ENCODE peak calls at places on chromosomes 6 and 20, in four cellular contexts. One of them, this sample, is unnamed.

GRCh38 chr6:116165596-116165995 is 39.7 kb upstream of the COL10A1 start:
- DNase-seq in H1: no peak
- DNase-seq in SK-N-SH: no peak
- DNase-seq in GM12878: peak
- DNase-seq in this sample: no peak

GRCh38 chr20:4138056-4138455 is 122.7 kb upstream of the RNF24 start:
- DNase-seq in H1: no peak
- DNase-seq in SK-N-SH: no peak
- DNase-seq in GM12878: no peak
- DNase-seq in this sample: no peak

GRCh38 chr6:139698526-139699182 is 324.2 kb upstream of the CITED2 start:
- DNase-seq in H1: no peak
- DNase-seq in SK-N-SH: no peak
- DNase-seq in GM12878: no peak
- DNase-seq in this sample: no peak

GRCh38 chr20:49323622-49324238 is 45.9 kb upstream of the ZNFX1 start:
- DNase-seq in H1: no peak
- DNase-seq in SK-N-SH: peak
- DNase-seq in GM12878: no peak
- DNase-seq in this sample: peak

GRCh38 chr20:39081255-39081654 is 119.1 kb downstream of the DHX35 start:
- DNase-seq in H1: peak
- DNase-seq in SK-N-SH: peak
- DNase-seq in GM12878: peak
- DNase-seq in this sample: peak

GRCh38 chr6:5582758-5583157 is 321.4 kb downstream of the FARS2 start:
- DNase-seq in H1: no peak
- DNase-seq in SK-N-SH: no peak
- DNase-seq in GM12878: no peak
- DNase-seq in this sample: no peak

GRCh38 chr20:50321797-50322480 is 131.3 kb downstream of the CEBPB start:
- DNase-seq in H1: no peak
- DNase-seq in SK-N-SH: peak
- DNase-seq in GM12878: no peak
- DNase-seq in this sample: no peak

GRCh38 chr6:72709436-72709835 is 87.6 kb downstream of the KCNQ5 start:
- DNase-seq in H1: no peak
- DNase-seq in SK-N-SH: no peak
- DNase-seq in GM12878: no peak
- DNase-seq in this sample: no peak

GRCh38 chr20:1369970-1370369 is 22.9 kb downstream of the FKBP1A start:
- DNase-seq in H1: no peak
- DNase-seq in SK-N-SH: no peak
- DNase-seq in GM12878: no peak
- DNase-seq in this sample: no peak

GRCh38 chr6:120903836-120904235 is 430.4 kb downstream of the TBC1D32 start:
- DNase-seq in H1: no peak
- DNase-seq in SK-N-SH: no peak
- DNase-seq in GM12878: no peak
- DNase-seq in this sample: no peak

GRCh38 chr20:54217762-54218161 is 9.9 kb downstream of the PFDN4 start:
- DNase-seq in H1: no peak
- DNase-seq in SK-N-SH: no peak
- DNase-seq in GM12878: no peak
- DNase-seq in this sample: no peak

GRCh38 chr6:42017021-42017643 is 33.2 kb upstream of the TAF8 start:
- DNase-seq in H1: no peak
- DNase-seq in SK-N-SH: peak
- DNase-seq in GM12878: no peak
- DNase-seq in this sample: peak

GRCh38 chr6:13457577-13457976 is 29.8 kb downstream of the GFOD1 start:
- DNase-seq in H1: no peak
- DNase-seq in SK-N-SH: no peak
- DNase-seq in GM12878: no peak
- DNase-seq in this sample: no peak

GRCh38 chr20:23214903-23215302 is 128.8 kb upstream of the CD93 start:
- DNase-seq in H1: no peak
- DNase-seq in SK-N-SH: no peak
- DNase-seq in GM12878: no peak
- DNase-seq in this sample: no peak

GRCh38 chr20:3716195-3716834 is 3.9 kb upstream of the SIGLEC1 start:
- DNase-seq in H1: peak
- DNase-seq in SK-N-SH: peak
- DNase-seq in GM12878: no peak
- DNase-seq in this sample: peak

GRCh38 chr6:41286544-41287346 is at the start of gene TREM1:
- DNase-seq in H1: peak
- DNase-seq in SK-N-SH: no peak
- DNase-seq in GM12878: no peak
- DNase-seq in this sample: no peak

GRCh38 chr6:155883741-155884140 is 428.1 kb upstream of the NOX3 start:
- DNase-seq in H1: no peak
- DNase-seq in SK-N-SH: no peak
- DNase-seq in GM12878: no peak
- DNase-seq in this sample: no peak

GRCh38 chr20:20369353-20370086 is 1.6 kb downstream of the INSM1 start:
- DNase-seq in H1: peak
- DNase-seq in SK-N-SH: peak
- DNase-seq in GM12878: no peak
- DNase-seq in this sample: no peak

GRCh38 chr6:71420693-71421328 is 132.2 kb downstream of the OGFRL1 start:
- DNase-seq in H1: peak
- DNase-seq in SK-N-SH: peak
- DNase-seq in GM12878: no peak
- DNase-seq in this sample: no peak

GRCh38 chr6:135576055-135576454 is 78.5 kb upstream of the AHI1 start:
- DNase-seq in H1: no peak
- DNase-seq in SK-N-SH: no peak
- DNase-seq in GM12878: no peak
- DNase-seq in this sample: no peak

GRCh38 chr6:68572975-68573374 is 62.1 kb upstream of the ADGRB3 start:
- DNase-seq in H1: no peak
- DNase-seq in SK-N-SH: no peak
- DNase-seq in GM12878: no peak
- DNase-seq in this sample: no peak

GRCh38 chr6:11389977-11390376 is 147.6 kb upstream of the TMEM170B start:
- DNase-seq in H1: no peak
- DNase-seq in SK-N-SH: no peak
- DNase-seq in GM12878: no peak
- DNase-seq in this sample: no peak

GRCh38 chr6:35213824-35214756 is at the start of gene SCUBE3:
- DNase-seq in H1: peak
- DNase-seq in SK-N-SH: peak
- DNase-seq in GM12878: no peak
- DNase-seq in this sample: peak

GRCh38 chr20:47438464-47439381 is 63.0 kb upstream of the NCOA3 start:
- DNase-seq in H1: no peak
- DNase-seq in SK-N-SH: no peak
- DNase-seq in GM12878: peak
- DNase-seq in this sample: peak

GRCh38 chr20:53739799-53740785 is 146.5 kb upstream of the ZNF217 start:
- DNase-seq in H1: no peak
- DNase-seq in SK-N-SH: no peak
- DNase-seq in GM12878: no peak
- DNase-seq in this sample: peak

GRCh38 chr6:21538186-21538798 is 55.3 kb upstream of the SOX4 start:
- DNase-seq in H1: no peak
- DNase-seq in SK-N-SH: no peak
- DNase-seq in GM12878: no peak
- DNase-seq in this sample: no peak

DNA sequence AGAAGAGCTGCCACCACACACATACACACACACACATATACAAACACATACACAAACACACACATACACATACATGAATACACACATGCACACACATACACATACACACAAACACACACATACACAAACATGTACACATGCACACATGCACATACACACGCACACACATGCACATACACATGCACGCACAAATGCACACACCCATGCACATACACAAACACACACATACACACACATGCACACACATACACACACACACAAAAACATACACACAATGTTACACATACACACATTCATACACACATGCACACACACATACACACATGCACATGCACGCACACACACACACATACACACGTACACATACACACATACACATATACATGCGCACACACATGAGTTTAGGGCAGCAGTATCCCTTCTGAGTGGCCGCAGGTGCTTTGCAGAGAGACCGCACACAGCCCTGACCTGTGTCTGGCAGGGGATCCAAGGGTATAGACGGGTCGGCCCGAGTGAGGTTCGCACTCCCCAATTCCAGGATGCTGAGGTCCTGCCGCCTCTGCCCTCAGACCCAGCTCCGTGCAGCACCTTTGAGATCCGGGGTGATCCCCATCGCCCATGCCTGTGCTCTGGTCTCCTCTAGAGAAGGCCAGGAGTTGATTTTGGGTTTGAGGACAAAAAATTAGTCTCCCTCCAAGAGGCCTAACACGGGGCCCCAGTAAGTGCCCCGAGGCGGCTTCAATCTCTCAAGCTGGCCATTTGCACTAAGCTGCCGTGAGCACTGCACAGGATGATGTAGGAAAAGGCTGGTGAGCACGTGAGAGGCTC is 56.8 kb downstream of the TMEM242 start:
- DNase-seq in H1: no peak
- DNase-seq in SK-N-SH: no peak
- DNase-seq in GM12878: no peak
- DNase-seq in this sample: no peak
- TF ChIP-seq NRF1 in H1: no peak
- TF ChIP-seq NRF1 in SK-N-SH: no peak
- TF ChIP-seq NRF1 in GM12878: no peak
- TF ChIP-seq NRF1 in this sample: no peak

GRCh38 chr6:133683603-133684002 is 205.3 kb upstream of the TCF21 start:
- DNase-seq in H1: no peak
- DNase-seq in SK-N-SH: no peak
- DNase-seq in GM12878: no peak
- DNase-seq in this sample: no peak
- TF ChIP-seq NRF1 in H1: no peak
- TF ChIP-seq NRF1 in SK-N-SH: no peak
- TF ChIP-seq NRF1 in GM12878: no peak
- TF ChIP-seq NRF1 in this sample: no peak

DNA sequence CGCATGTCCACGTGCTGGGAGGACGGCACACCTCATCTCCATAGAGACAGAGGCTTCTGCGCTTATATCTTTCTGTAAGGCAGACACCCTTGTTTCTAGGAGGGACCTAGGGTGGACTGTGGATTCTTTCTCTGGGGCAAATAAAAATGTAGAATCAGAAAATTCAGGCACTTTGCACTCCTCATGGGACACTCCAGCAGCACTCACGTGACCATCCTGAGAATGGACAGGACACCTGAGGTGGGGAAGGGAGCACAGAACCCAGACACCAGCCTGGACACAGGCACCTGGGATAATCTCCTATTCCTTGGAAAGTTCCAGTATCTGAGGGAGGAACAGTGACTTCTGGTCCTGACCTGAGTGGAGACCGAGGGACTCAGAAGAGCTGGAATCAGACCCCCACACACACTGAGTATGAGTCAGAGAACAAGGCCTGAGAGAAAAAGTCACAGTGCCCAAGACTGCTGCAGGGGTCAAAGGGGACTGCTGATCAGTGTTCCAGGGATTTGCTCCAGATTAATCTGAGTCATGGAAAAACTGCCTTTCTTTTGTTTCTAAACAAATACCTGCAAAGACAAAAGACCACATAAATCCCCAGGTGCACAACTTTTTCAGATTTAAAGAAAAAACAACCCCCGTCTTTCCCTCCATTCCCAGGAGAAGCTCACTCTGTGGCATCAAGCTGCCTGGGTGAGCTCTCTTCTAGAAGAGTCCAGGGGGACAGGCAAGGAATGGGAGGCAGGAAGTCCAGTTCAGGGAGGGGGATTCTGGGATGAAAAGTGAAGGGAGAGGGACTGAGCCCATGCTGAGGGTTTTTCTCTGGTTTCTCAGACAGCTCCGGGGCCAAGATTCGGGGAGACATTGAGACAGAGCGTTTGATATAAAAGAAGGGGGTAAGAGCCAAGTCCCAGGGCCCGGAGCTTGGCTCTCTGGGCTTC is 35.6 kb upstream of the MICB start:
- DNase-seq in H1: peak
- DNase-seq in SK-N-SH: no peak
- DNase-seq in GM12878: no peak
- DNase-seq in this sample: no peak
- TF ChIP-seq NRF1 in H1: no peak
- TF ChIP-seq NRF1 in SK-N-SH: no peak
- TF ChIP-seq NRF1 in GM12878: no peak
- TF ChIP-seq NRF1 in this sample: no peak

DNA sequence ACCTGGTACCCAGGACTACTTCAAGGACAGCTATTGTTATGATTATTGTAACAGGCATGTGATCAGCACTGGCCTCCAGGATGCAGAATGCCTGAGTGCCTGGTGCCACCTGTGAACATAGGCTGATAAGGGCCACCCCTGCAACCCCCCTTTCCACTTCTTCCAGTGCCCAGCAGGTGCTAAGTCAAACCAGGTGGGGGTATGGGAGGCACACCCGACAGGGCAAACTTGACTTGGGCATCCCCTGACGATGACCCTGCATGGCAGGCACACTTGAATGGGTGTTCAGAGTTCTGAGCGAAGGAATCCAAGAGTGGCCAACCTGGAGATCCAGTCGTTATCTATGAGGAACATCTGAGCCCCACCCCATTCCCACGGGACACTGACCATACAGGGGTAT is 3.4 kb downstream of the ADA start:
- DNase-seq in H1: no peak
- DNase-seq in SK-N-SH: no peak
- DNase-seq in GM12878: no peak
- DNase-seq in this sample: no peak
- TF ChIP-seq NRF1 in H1: no peak
- TF ChIP-seq NRF1 in SK-N-SH: no peak
- TF ChIP-seq NRF1 in GM12878: no peak
- TF ChIP-seq NRF1 in this sample: no peak

GRCh38 chr6:142569676-142570075 is 267.9 kb downstream of the ADGRG6 start:
- DNase-seq in H1: no peak
- DNase-seq in SK-N-SH: no peak
- DNase-seq in GM12878: no peak
- DNase-seq in this sample: no peak
- TF ChIP-seq NRF1 in H1: no peak
- TF ChIP-seq NRF1 in SK-N-SH: no peak
- TF ChIP-seq NRF1 in GM12878: no peak
- TF ChIP-seq NRF1 in this sample: no peak

GRCh38 chr6:137313928-137314855 is 95.0 kb upstream of the IFNGR1 start:
- DNase-seq in H1: peak
- DNase-seq in SK-N-SH: peak
- DNase-seq in GM12878: peak
- DNase-seq in this sample: peak
- TF ChIP-seq NRF1 in H1: no peak
- TF ChIP-seq NRF1 in SK-N-SH: no peak
- TF ChIP-seq NRF1 in GM12878: no peak
- TF ChIP-seq NRF1 in this sample: no peak

GRCh38 chr6:154715449-154715848 is 17.8 kb upstream of the SCAF8 start:
- DNase-seq in H1: no peak
- DNase-seq in SK-N-SH: no peak
- DNase-seq in GM12878: no peak
- DNase-seq in this sample: no peak
- TF ChIP-seq NRF1 in H1: no peak
- TF ChIP-seq NRF1 in SK-N-SH: no peak
- TF ChIP-seq NRF1 in GM12878: no peak
- TF ChIP-seq NRF1 in this sample: no peak

This sample was measured in K562.